ENCODE peak calls at places on chromosome 9, in five cellular contexts. C is HFF-Myc; K is tibial nerve; E is effector memory CD4-positive, alpha-beta T cell; Q is breast epithelium. U is an unnamed sample.

GRCh38 chr9:114738581-114739316 is 56.8 kb upstream of the TEX48 start:
- DNase-seq in K (peak; percentile 51), Q (peak; percentile 64), C (peak; percentile 59), E (peak; percentile 61), U (peak; percentile 47)

GRCh38 chr9:124164800-124165199 is 92.9 kb upstream of the NEK6 start:
- DNase-seq in K (peak; percentile 54), C (no peak), E (no peak), Q (peak; percentile 34), U (no peak)

GRCh38 chr9:131179561-131180219 is 54.3 kb downstream of the NUP214 start:
- DNase-seq in K (no peak), E (no peak), C (peak; percentile 40), Q (no peak), U (no peak)

GRCh38 chr9:116959775-116960174 is 272.7 kb downstream of the TRIM32 start:
- DNase-seq in C (peak; percentile 6), K (no peak), E (no peak), Q (no peak), U (no peak)

GRCh38 chr9:116000748-116001329 is 152.8 kb upstream of the PAPPA start:
- DNase-seq in C (no peak), E (no peak), Q (no peak), K (no peak), U (no peak)

GRCh38 chr9:127444921-127445850 is 6.0 kb downstream of the RPL12 start:
- DNase-seq in C (no peak), K (no peak), E (no peak), Q (peak; percentile 27), U (no peak)

GRCh38 chr9:6811436-6811835 is 53.7 kb downstream of the KDM4C start:
- DNase-seq in C (no peak), Q (no peak), K (no peak), E (no peak), U (no peak)

GRCh38 chr9:105053209-105053652 is 125.3 kb upstream of the ABCA1 start:
- DNase-seq in E (no peak), K (no peak), C (no peak), Q (no peak), U (no peak)

GRCh38 chr9:20603524-20604268 is 18.6 kb downstream of the MLLT3 start:
- DNase-seq in E (no peak), C (no peak), K (no peak), Q (no peak), U (no peak)

GRCh38 chr9:80503692-80504400 is 932.1 kb downstream of the TLE4 start:
- DNase-seq in K (no peak), C (no peak), E (no peak), Q (no peak), U (no peak)

GRCh38 chr9:99255651-99256050 is 33.6 kb downstream of the SEC61B start:
- DNase-seq in Q (no peak), C (no peak), K (no peak), E (no peak), U (no peak)

GRCh38 chr9:99257723-99258364 is 35.8 kb downstream of the SEC61B start:
- DNase-seq in Q (no peak), K (no peak), C (no peak), E (no peak), U (no peak)

GRCh38 chr9:99262949-99263418 is 40.9 kb downstream of the SEC61B start:
- DNase-seq in C (no peak), Q (no peak), E (no peak), K (no peak), U (no peak)

GRCh38 chr9:99261923-99262322 is 39.8 kb downstream of the SEC61B start:
- DNase-seq in Q (no peak), C (no peak), E (no peak), K (no peak), U (no peak)

GRCh38 chr9:99259231-99259918 is 37.3 kb downstream of the SEC61B start:
- DNase-seq in E (peak; percentile 12), Q (peak; percentile 63), K (peak; percentile 65), C (no peak), U (peak; percentile 55)
- H3K4me3 ChIP-seq in E (no peak overlapping the region), Q (peak overlapping the region; percentile 50), K (peak overlapping the region; percentile 15), C (no peak overlapping the region), U (no peak overlapping the region)

GRCh38 chr9:111527347-111527746 is 2.4 kb downstream of the ZNF483 start:
- DNase-seq in K (no peak), Q (no peak), E (no peak), C (no peak), U (no peak)

GRCh38 chr9:111529787-111530186 is 4.8 kb downstream of the ZNF483 start:
- DNase-seq in Q (no peak), K (no peak), C (no peak), E (no peak), U (no peak)

GRCh38 chr9:111524731-111525055 is 286 bp upstream of the ZNF483 start:
- DNase-seq in C (no peak), Q (no peak), E (no peak), K (no peak), U (no peak)

GRCh38 chr9:111525056-111525977 is at the start of gene ZNF483:
- DNase-seq in E (peak; percentile 57), K (peak; percentile 31), Q (peak; percentile 56), C (peak; percentile 50), U (peak; percentile 37)
- H3K4me3 ChIP-seq in E (peak within 1 kb of the TSS; percentile 92), K (peak within 1 kb of the TSS; percentile 88), Q (peak within 1 kb of the TSS; percentile 86), C (peak within 1 kb of the TSS; percentile 88), U (peak within 1 kb of the TSS; percentile 56)

GRCh38 chr9:89317282-89317681 is 1.0 kb upstream of the SECISBP2 start:
- DNase-seq in Q (no peak), C (no peak), K (no peak), E (no peak), U (no peak)
- H3K4me3 ChIP-seq in Q (no peak overlapping the region), C (peak overlapping the region; percentile 48), K (no peak overlapping the region), E (no peak overlapping the region), U (peak overlapping the region; percentile 66)

DNA sequence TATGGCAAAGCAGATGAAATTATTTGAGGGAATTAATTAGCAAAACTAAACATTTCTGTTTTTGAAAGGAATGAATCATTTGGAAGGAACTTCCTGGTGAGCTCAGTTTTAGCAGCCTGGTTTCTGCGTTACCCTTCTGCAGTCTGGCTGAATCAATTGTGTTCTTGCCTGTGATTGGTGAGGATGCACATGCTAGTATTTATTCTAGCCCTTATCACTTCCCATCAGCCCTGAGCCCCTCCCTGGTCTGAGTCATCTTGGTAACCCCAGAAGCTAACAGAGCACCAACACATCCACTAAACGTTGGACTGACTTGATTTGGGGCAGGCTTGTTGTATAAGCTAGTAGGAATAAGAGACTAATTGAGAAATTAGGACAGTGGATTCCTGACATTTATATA is 6.6 kb downstream of the TJP2 start:
- DNase-seq in Q (no peak), E (peak; percentile 34), K (no peak), C (peak; percentile 97), U (peak; percentile 24)
- H3K4me3 ChIP-seq in Q (no peak overlapping the region), E (no peak overlapping the region), K (no peak overlapping the region), C (no peak overlapping the region), U (no peak overlapping the region)

GRCh38 chr9:122126340-122127333 is 32.9 kb downstream of the NDUFA8 start:
- DNase-seq in K (no peak), Q (no peak), E (no peak), C (no peak), U (no peak)
- H3K4me3 ChIP-seq in K (no peak overlapping the region), Q (peak overlapping the region; percentile 31), E (no peak overlapping the region), C (peak overlapping the region; percentile 18), U (no peak overlapping the region)

GRCh38 chr9:136355616-136356557 is 7.7 kb downstream of the DNLZ start:
- DNase-seq in K (no peak), C (no peak), Q (no peak), E (no peak), U (no peak)

GRCh38 chr9:136352682-136353081 is 10.9 kb downstream of the DNLZ start:
- DNase-seq in Q (no peak), C (no peak), E (no peak), K (no peak), U (peak; percentile 9)

GRCh38 chr9:136353088-136353487 is 10.5 kb downstream of the DNLZ start:
- DNase-seq in C (no peak), Q (no peak), E (no peak), K (no peak), U (no peak)

GRCh38 chr9:136353757-136354488 is 9.6 kb downstream of the DNLZ start:
- DNase-seq in E (no peak), C (no peak), Q (no peak), K (no peak), U (no peak)

GRCh38 chr9:136354592-136355085 is 8.9 kb downstream of the DNLZ start:
- DNase-seq in Q (no peak), K (peak; percentile 35), E (no peak), C (no peak), U (no peak)
- H3K4me3 ChIP-seq in Q (no peak overlapping the region), K (no peak overlapping the region), E (no peak overlapping the region), C (no peak overlapping the region), U (no peak overlapping the region)

DNA sequence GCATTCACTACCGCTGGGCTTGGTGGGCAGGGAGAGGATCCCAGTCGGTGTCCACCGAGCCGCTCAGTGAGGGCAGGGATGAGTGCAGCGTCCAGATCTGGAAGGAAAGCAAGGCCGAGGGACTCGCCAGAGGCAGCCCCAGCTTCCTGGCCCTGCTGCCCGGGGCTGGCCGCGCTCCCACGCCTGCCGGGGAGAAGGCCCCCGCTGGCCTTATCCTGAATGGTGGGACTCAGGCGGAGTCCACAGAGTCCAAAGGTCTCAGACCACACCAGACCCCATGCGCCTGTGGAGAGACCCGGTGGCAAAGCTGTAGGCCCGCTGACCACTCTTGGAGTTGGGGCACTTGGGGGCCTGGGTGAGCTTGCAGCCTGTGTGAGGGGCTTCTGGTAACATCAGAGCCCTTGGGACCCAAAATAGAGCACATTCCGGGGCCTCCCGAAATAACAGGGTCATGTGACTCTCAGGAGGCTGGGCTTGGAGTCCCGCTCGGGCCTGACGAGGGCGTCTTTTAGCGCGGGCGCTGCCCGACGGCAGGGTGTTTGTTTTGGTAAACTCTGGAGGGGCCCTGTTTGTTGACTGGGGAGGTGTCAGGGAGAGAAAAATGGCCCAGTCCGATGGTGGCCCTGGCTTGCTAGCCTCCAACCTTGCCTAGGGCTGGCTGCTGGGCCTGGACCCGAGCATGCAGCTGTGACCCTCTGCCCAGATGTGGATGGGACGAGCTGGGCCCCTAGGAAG is 2.8 kb downstream of the RXRA start:
- DNase-seq in Q (no peak), C (no peak), E (no peak), K (no peak), U (no peak)
- H3K4me3 ChIP-seq in Q (peak overlapping the region; percentile 80), C (peak overlapping the region; percentile 70), E (no peak overlapping the region), K (peak overlapping the region; percentile 70), U (no peak overlapping the region)

DNA sequence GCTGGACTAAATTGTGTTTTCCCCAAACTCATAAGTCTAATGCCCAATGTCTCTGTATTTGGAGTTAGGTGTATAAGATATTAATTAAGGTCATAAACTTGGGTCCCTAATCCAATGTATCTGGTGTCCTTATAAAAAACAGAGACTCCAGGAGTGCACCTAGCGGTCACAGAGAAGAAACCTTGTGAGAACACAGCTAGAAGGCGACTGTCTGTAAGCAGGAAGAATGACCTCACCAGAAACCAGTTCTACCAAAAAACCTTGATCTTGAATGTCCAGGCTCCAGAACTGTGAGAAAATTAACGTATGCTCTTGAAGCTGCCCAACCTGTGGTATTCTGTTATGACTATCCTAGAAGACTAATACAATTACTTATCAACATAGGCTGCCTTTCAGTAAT is 591.7 kb upstream of the PTPRD start:
- DNase-seq in C (no peak), Q (no peak), K (no peak), E (no peak), U (no peak)
- H3K4me3 ChIP-seq in C (no peak overlapping the region), Q (no peak overlapping the region), K (no peak overlapping the region), E (no peak overlapping the region), U (no peak overlapping the region)